ENCODE peak calls at places on chromosomes 2 and 18, in six cellular contexts. P, U, V, L, Z and W are unnamed samples.
A peak's percentile ranks its signal among the peaks of the same experiment; 100 is the strongest.

GRCh38 chr2:37858725-37859267 is 66.3 kb upstream of the RMDN2 start:
- DNase-seq in Z (no peak), P (no peak), V (no peak), U (no peak), L (no peak), W (no peak)

GRCh38 chr2:230713331-230714121 is 884 bp downstream of the CAB39 start:
- DNase-seq in P (no peak), V (no peak), U (no peak), Z (no peak), L (no peak), W (peak; percentile 23)

GRCh38 chr2:230443540-230443939 is 27.5 kb downstream of the SP100 start:
- DNase-seq in Z (no peak), L (no peak), U (no peak), P (no peak), V (no peak), W (no peak)

GRCh38 chr2:174546519-174547506 is 50.8 kb downstream of the WIPF1 start:
- DNase-seq in Z (no peak), V (peak; percentile 60), P (no peak), L (no peak), U (peak; percentile 74), W (peak; percentile 43)

GRCh38 chr2:222739939-222740338 is 68.5 kb downstream of the MOGAT1 start:
- DNase-seq in V (no peak), Z (no peak), P (no peak), L (no peak), U (no peak), W (no peak)

GRCh38 chr2:177262137-177262536 is 2.4 kb downstream of the NFE2L2 start:
- DNase-seq in Z (no peak), P (no peak), V (no peak), U (no peak), L (no peak), W (no peak)

GRCh38 chr18:9734189-9734588 is 26.1 kb downstream of the RAB31 start:
- DNase-seq in V (no peak), L (no peak), P (no peak), U (no peak), Z (no peak), W (no peak)

GRCh38 chr2:219521066-219521880 is 7.0 kb downstream of the ASIC4 start:
- DNase-seq in U (peak; percentile 94), V (peak; percentile 37), Z (no peak), L (no peak), P (no peak), W (no peak)

GRCh38 chr2:85760371-85760770 is 6.6 kb downstream of the ATOH8 start:
- DNase-seq in Z (no peak), P (no peak), L (no peak), U (peak; percentile 88), V (peak; percentile 70), W (no peak)

GRCh38 chr18:26978812-26979341 is 113.4 kb upstream of the AQP4 start:
- DNase-seq in U (no peak), L (no peak), V (no peak), Z (no peak), P (no peak), W (no peak)

GRCh38 chr2:106956879-106957278 is 70.9 kb upstream of the ST6GAL2 start:
- DNase-seq in L (no peak), V (peak; percentile 91), P (no peak), U (no peak), Z (no peak), W (no peak)

GRCh38 chr2:112257575-112257974 is 2.7 kb upstream of the ZC3H8 start:
- DNase-seq in P (no peak), U (no peak), L (no peak), Z (no peak), V (no peak), W (no peak)

GRCh38 chr18:32911660-32912284 is 138.9 kb upstream of the KLHL14 start:
- DNase-seq in L (no peak), V (no peak), Z (no peak), P (no peak), U (no peak), W (no peak)